ENCODE peak calls at places on chromosomes 11 and 22, in four cellular contexts. One of them, this sample, is unnamed.
A peak's percentile ranks its signal among the peaks of the same experiment; 100 is the strongest.

GRCh38 chr22:37739000-37739399 is 42.2 kb downstream of the TRIOBP start:
- DNase-seq in IMR-90: peak; percentile 87
- DNase-seq in esophagus muscularis mucosa: peak; percentile 94
- DNase-seq in adrenal gland: peak; percentile 57
- DNase-seq in this sample: no peak

GRCh38 chr11:6253196-6253595 is 6.4 kb upstream of the CCKBR start:
- DNase-seq in IMR-90: no peak
- DNase-seq in esophagus muscularis mucosa: no peak
- DNase-seq in adrenal gland: no peak
- DNase-seq in this sample: no peak

GRCh38 chr11:133441964-133442660 is 90.2 kb downstream of the OPCML start:
- DNase-seq in IMR-90: no peak
- DNase-seq in esophagus muscularis mucosa: no peak
- DNase-seq in adrenal gland: no peak
- DNase-seq in this sample: no peak

GRCh38 chr22:25797891-25798290 is 55.9 kb downstream of the MYO18B start:
- DNase-seq in IMR-90: no peak
- DNase-seq in esophagus muscularis mucosa: no peak
- DNase-seq in adrenal gland: no peak
- DNase-seq in this sample: no peak

GRCh38 chr11:117621226-117621625 is 175.8 kb downstream of the DSCAML1 start:
- DNase-seq in IMR-90: peak; percentile 18
- DNase-seq in esophagus muscularis mucosa: no peak
- DNase-seq in adrenal gland: no peak
- DNase-seq in this sample: no peak

GRCh38 chr11:120564573-120565301 is 53.2 kb downstream of the GRIK4 start:
- DNase-seq in IMR-90: peak; percentile 75
- DNase-seq in esophagus muscularis mucosa: no peak
- DNase-seq in adrenal gland: peak; percentile 84
- DNase-seq in this sample: no peak

GRCh38 chr11:67698247-67698646 is 23.8 kb upstream of the ALDH3B2 start:
- DNase-seq in IMR-90: no peak
- DNase-seq in esophagus muscularis mucosa: no peak
- DNase-seq in adrenal gland: no peak
- DNase-seq in this sample: no peak

GRCh38 chr11:69483170-69483569 is 1.7 kb downstream of the LINC01488 start:
- DNase-seq in IMR-90: no peak
- DNase-seq in esophagus muscularis mucosa: no peak
- DNase-seq in adrenal gland: no peak
- DNase-seq in this sample: no peak

GRCh38 chr11:107275632-107276031 is 182.0 kb downstream of the CWF19L2 start:
- DNase-seq in IMR-90: no peak
- DNase-seq in esophagus muscularis mucosa: no peak
- DNase-seq in adrenal gland: no peak
- DNase-seq in this sample: no peak

GRCh38 chr22:41780714-41781507 is 19.6 kb upstream of the CCDC134 start:
- DNase-seq in IMR-90: peak; percentile 63
- DNase-seq in esophagus muscularis mucosa: no peak
- DNase-seq in adrenal gland: peak; percentile 41
- DNase-seq in this sample: peak; percentile 67

GRCh38 chr11:130435671-130436070 is 7.3 kb upstream of the ADAMTS8 start:
- DNase-seq in IMR-90: peak; percentile 31
- DNase-seq in esophagus muscularis mucosa: no peak
- DNase-seq in adrenal gland: no peak
- DNase-seq in this sample: no peak

GRCh38 chr11:19777342-19778102 is 64.9 kb downstream of the NAV2 start:
- DNase-seq in IMR-90: peak; percentile 84
- DNase-seq in esophagus muscularis mucosa: no peak
- DNase-seq in adrenal gland: peak; percentile 23
- DNase-seq in this sample: no peak

GRCh38 chr22:49934144-49934890 is 15.9 kb downstream of the CRELD2 start:
- DNase-seq in IMR-90: peak; percentile 12
- DNase-seq in esophagus muscularis mucosa: no peak
- DNase-seq in adrenal gland: peak; percentile 86
- DNase-seq in this sample: peak; percentile 83
- TF ChIP-seq POLR2A in IMR-90: no peak
- TF ChIP-seq POLR2A in esophagus muscularis mucosa: peak; percentile 39
- TF ChIP-seq POLR2A in adrenal gland: no peak
- TF ChIP-seq POLR2A in this sample: no peak

GRCh38 chr11:123654566-123655081 is at the start of gene SCN3B:
- DNase-seq in IMR-90: peak; percentile 61
- DNase-seq in esophagus muscularis mucosa: no peak
- DNase-seq in adrenal gland: peak; percentile 53
- DNase-seq in this sample: peak; percentile 66
- TF ChIP-seq POLR2A in IMR-90: no peak
- TF ChIP-seq POLR2A in esophagus muscularis mucosa: no peak
- TF ChIP-seq POLR2A in adrenal gland: no peak
- TF ChIP-seq POLR2A in this sample: no peak

GRCh38 chr11:2376751-2377451 is at the start of gene CD81:
- DNase-seq in IMR-90: peak; percentile 33
- DNase-seq in esophagus muscularis mucosa: no peak
- DNase-seq in adrenal gland: peak; percentile 51
- DNase-seq in this sample: peak; percentile 53
- TF ChIP-seq POLR2A in IMR-90: peak; percentile 93
- TF ChIP-seq POLR2A in esophagus muscularis mucosa: no peak
- TF ChIP-seq POLR2A in adrenal gland: peak; percentile 41
- TF ChIP-seq POLR2A in this sample: no peak

GRCh38 chr11:827146-827860 is 416 bp upstream of the CRACR2B start:
- DNase-seq in IMR-90: no peak
- DNase-seq in esophagus muscularis mucosa: no peak
- DNase-seq in adrenal gland: no peak
- DNase-seq in this sample: peak; percentile 84
- TF ChIP-seq POLR2A in IMR-90: no peak
- TF ChIP-seq POLR2A in esophagus muscularis mucosa: no peak
- TF ChIP-seq POLR2A in adrenal gland: no peak
- TF ChIP-seq POLR2A in this sample: peak; percentile 36

GRCh38 chr22:19432092-19432844 is at the start of gene MRPL40:
- DNase-seq in IMR-90: peak; percentile 93
- DNase-seq in esophagus muscularis mucosa: peak; percentile 96
- DNase-seq in adrenal gland: peak; percentile 94
- DNase-seq in this sample: peak; percentile 94
- TF ChIP-seq POLR2A in IMR-90: peak; percentile 77
- TF ChIP-seq POLR2A in esophagus muscularis mucosa: peak; percentile 60
- TF ChIP-seq POLR2A in adrenal gland: peak; percentile 94
- TF ChIP-seq POLR2A in this sample: no peak

DNA sequence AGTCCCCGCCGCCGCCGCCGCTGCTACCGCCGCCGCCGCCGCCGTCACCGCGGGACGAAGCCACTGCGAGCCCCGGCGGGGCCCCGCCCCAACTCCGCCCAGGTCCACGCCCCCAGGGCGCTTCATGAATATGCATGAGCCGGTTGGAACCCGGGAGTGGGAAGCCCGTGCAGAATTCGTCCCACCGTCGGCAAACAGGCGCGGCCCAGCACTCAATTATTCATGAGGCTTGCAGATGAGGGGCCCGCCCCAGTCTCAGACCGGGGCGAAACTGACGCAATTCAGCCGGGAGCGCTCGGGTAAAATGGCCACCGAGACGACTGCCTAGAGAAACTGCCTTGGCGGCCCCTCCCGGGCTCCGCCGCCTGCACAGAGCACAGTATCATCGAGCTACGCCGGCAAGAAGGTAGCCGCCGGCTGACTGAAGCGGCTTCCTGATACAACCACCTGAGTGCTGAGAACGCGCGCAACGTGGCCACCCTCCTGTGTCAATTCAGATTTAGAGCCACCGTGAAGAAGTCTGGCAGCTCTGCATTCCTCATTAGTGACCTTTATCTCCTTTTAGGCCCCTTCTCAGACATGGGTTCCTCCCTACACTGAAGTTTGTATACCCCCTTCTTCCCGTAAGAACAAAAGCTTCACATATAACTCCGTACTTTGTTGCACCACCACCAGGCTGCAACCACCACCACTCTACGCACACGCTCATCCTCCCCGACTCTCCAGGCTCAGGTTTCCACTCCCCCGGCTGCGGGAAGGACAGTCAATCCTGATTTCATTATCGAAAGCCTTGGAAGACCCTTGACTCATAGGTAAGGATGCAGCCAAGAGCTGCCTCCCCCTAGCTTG is at the start of gene TNKS1BP1:
- DNase-seq in IMR-90: peak; percentile 97
- DNase-seq in esophagus muscularis mucosa: peak; percentile 99
- DNase-seq in adrenal gland: peak; percentile 99
- DNase-seq in this sample: peak; percentile 98
- TF ChIP-seq POLR2A in IMR-90: peak; percentile 81
- TF ChIP-seq POLR2A in esophagus muscularis mucosa: peak; percentile 70
- TF ChIP-seq POLR2A in adrenal gland: peak; percentile 91
- TF ChIP-seq POLR2A in this sample: no peak

GRCh38 chr11:2444301-2445106 is at the start of the genes KCNQ1 and TRPM5:
- DNase-seq in IMR-90: no peak
- DNase-seq in esophagus muscularis mucosa: no peak
- DNase-seq in adrenal gland: no peak
- DNase-seq in this sample: peak; percentile 88
- TF ChIP-seq POLR2A in IMR-90: no peak
- TF ChIP-seq POLR2A in esophagus muscularis mucosa: no peak
- TF ChIP-seq POLR2A in adrenal gland: peak; percentile 93
- TF ChIP-seq POLR2A in this sample: no peak

GRCh38 chr22:31291716-31292644 is at the start of gene PIK3IP1:
- DNase-seq in IMR-90: peak; percentile 91
- DNase-seq in esophagus muscularis mucosa: peak; percentile 97
- DNase-seq in adrenal gland: peak; percentile 95
- DNase-seq in this sample: peak; percentile 92
- TF ChIP-seq POLR2A in IMR-90: peak; percentile 71
- TF ChIP-seq POLR2A in esophagus muscularis mucosa: peak; percentile 56
- TF ChIP-seq POLR2A in adrenal gland: peak; percentile 99
- TF ChIP-seq POLR2A in this sample: no peak

This sample was measured in stomach.